ENCODE peak calls at places on chromosome 13, in six cellular contexts. A is AG04450, M is heart right ventricle, O is cardiac muscle cell, J is astrocyte of the spinal cord, H is HFF-Myc. Z is an unnamed sample.

GRCh38 chr13:112962911-112963625 is 5.9 kb upstream of the MCF2L start:
- DNase-seq in A (no peak), M (no peak), O (no peak), J (no peak), H (no peak), Z (peak)

GRCh38 chr13:97116754-97117153 is 105.4 kb upstream of the MBNL2 start:
- DNase-seq in J (peak), O (peak), A (no peak), M (peak), H (no peak), Z (no peak)

GRCh38 chr13:99150575-99151370 is 49.9 kb upstream of the UBAC2 start:
- DNase-seq in A (no peak), J (peak), H (peak), O (no peak), M (no peak), Z (no peak)

GRCh38 chr13:110877737-110878136 is 37.1 kb downstream of the ANKRD10 start:
- DNase-seq in A (no peak), M (no peak), O (no peak), H (peak), J (no peak), Z (no peak)

GRCh38 chr13:51524846-51525566 is 59.3 kb upstream of the WDFY2 start:
- DNase-seq in A (no peak), M (no peak), H (no peak), O (no peak), J (no peak), Z (no peak)

GRCh38 chr13:57443494-57443893 is 188.1 kb upstream of the PCDH17 start:
- DNase-seq in J (no peak), O (no peak), M (no peak), H (no peak), A (no peak), Z (no peak)

GRCh38 chr13:49370390-49370789 is 73.5 kb downstream of the CAB39L start:
- DNase-seq in O (no peak), A (no peak), M (no peak), H (no peak), J (no peak), Z (no peak)

GRCh38 chr13:89565711-89566110 is 1781.8 kb upstream of the MIR17HG start:
- DNase-seq in H (no peak), J (no peak), O (no peak), M (no peak), A (no peak), Z (no peak)

GRCh38 chr13:29384466-29384865 is 211.0 kb downstream of the SLC7A1 start:
- DNase-seq in A (no peak), O (peak), H (no peak), M (peak), J (no peak), Z (no peak)

GRCh38 chr13:47117268-47117667 is 220.4 kb upstream of the HTR2A start:
- DNase-seq in J (peak), O (no peak), H (peak), A (peak), M (no peak), Z (no peak)

GRCh38 chr13:38539632-38540031 is 147.2 kb upstream of the FREM2 start:
- DNase-seq in J (no peak), O (no peak), A (no peak), H (no peak), M (no peak), Z (no peak)

GRCh38 chr13:35630551-35631275 is 154.2 kb upstream of the MAB21L1 start:
- DNase-seq in M (peak), A (peak), J (peak), H (peak), O (peak), Z (no peak)

GRCh38 chr13:35712907-35713685 is 236.6 kb upstream of the MAB21L1 start:
- DNase-seq in A (no peak), J (peak), O (no peak), H (peak), M (no peak), Z (no peak)

GRCh38 chr13:111363591-111363990 is 43.1 kb downstream of the TEX29 start:
- DNase-seq in O (no peak), M (no peak), A (no peak), J (no peak), H (no peak), Z (peak)

GRCh38 chr13:22316494-22317025 is 645.7 kb downstream of the FGF9 start:
- DNase-seq in H (no peak), A (no peak), M (no peak), J (no peak), O (no peak), Z (no peak)

GRCh38 chr13:98273067-98273823 is 96.2 kb upstream of the RNF113B start:
- DNase-seq in M (no peak), A (no peak), H (no peak), O (no peak), J (no peak), Z (no peak)

GRCh38 chr13:91381371-91381770 is 17.1 kb upstream of the GPC5 start:
- DNase-seq in M (no peak), J (peak), H (no peak), O (peak), A (no peak), Z (no peak)

GRCh38 chr13:66558511-66558910 is 671.6 kb downstream of the PCDH9 start:
- DNase-seq in O (no peak), J (peak), H (no peak), M (no peak), A (no peak), Z (no peak)

GRCh38 chr13:65378943-65379519 is 1851.1 kb downstream of the PCDH9 start:
- DNase-seq in J (peak), M (no peak), A (no peak), O (no peak), H (no peak), Z (no peak)

GRCh38 chr13:40464349-40464748 is 202.1 kb downstream of the FOXO1 start:
- DNase-seq in H (no peak), M (no peak), J (no peak), A (no peak), O (no peak), Z (no peak)

GRCh38 chr13:89628567-89628966 is 1718.9 kb upstream of the MIR17HG start:
- DNase-seq in J (no peak), H (no peak), O (no peak), A (no peak), M (no peak), Z (no peak)

GRCh38 chr13:113935523-113935922 is 38.4 kb downstream of the C13orf46 start:
- DNase-seq in O (no peak), M (no peak), J (no peak), A (no peak), H (no peak), Z (no peak)

GRCh38 chr13:76934671-76935070 is 13.6 kb upstream of the ACOD1 start:
- DNase-seq in O (no peak), H (no peak), A (no peak), M (no peak), J (no peak), Z (no peak)

GRCh38 chr13:39875583-39875982 is 220.1 kb downstream of the COG6 start:
- DNase-seq in A (no peak), J (peak), O (no peak), H (no peak), M (no peak), Z (no peak)

DNA sequence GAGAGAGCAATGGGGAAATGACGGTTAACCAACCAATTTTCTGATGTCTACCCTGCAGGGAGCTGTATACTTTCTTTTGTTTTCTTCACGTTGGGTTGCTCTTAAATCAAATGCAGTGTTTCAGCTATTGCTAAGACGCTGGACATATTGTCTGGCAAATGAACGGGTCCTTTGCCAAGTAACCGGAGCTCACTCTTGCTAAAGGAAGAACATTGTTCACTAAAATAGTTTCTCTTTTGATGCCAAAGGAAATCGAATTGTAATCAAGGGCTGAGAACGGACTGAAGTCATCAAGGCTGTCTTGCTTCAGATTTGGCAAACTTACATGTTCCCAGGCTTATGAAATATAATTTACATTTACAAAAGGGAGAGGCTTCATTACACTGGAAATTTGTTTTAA is 142.3 kb upstream of the ARGLU1 start:
- DNase-seq in A (no peak), J (peak), H (no peak), M (peak), O (no peak), Z (no peak)
- H3K4me3 ChIP-seq in A (no peak), J (no peak), H (no peak), M (no peak), O (no peak), Z (no peak)

GRCh38 chr13:48319458-48320395 is 16.2 kb downstream of the RB1 start:
- DNase-seq in H (no peak), O (no peak), M (no peak), J (no peak), A (no peak), Z (peak)

GRCh38 chr13:48318014-48318713 is 14.6 kb downstream of the RB1 start:
- DNase-seq in J (no peak), O (no peak), A (no peak), M (peak), H (no peak), Z (peak)

GRCh38 chr13:48317511-48317981 is 14.0 kb downstream of the RB1 start:
- DNase-seq in M (no peak), A (no peak), J (no peak), O (no peak), H (no peak), Z (no peak)

GRCh38 chr13:48320396-48320790 is 16.8 kb downstream of the RB1 start:
- DNase-seq in O (no peak), J (no peak), M (no peak), A (no peak), H (no peak), Z (no peak)

GRCh38 chr13:48318714-48319457 is 15.3 kb downstream of the RB1 start:
- DNase-seq in A (no peak), O (no peak), J (no peak), M (peak), H (no peak), Z (peak)
- H3K4me3 ChIP-seq in A (no peak), O (no peak), J (no peak), M (no peak), H (no peak), Z (no peak)

DNA sequence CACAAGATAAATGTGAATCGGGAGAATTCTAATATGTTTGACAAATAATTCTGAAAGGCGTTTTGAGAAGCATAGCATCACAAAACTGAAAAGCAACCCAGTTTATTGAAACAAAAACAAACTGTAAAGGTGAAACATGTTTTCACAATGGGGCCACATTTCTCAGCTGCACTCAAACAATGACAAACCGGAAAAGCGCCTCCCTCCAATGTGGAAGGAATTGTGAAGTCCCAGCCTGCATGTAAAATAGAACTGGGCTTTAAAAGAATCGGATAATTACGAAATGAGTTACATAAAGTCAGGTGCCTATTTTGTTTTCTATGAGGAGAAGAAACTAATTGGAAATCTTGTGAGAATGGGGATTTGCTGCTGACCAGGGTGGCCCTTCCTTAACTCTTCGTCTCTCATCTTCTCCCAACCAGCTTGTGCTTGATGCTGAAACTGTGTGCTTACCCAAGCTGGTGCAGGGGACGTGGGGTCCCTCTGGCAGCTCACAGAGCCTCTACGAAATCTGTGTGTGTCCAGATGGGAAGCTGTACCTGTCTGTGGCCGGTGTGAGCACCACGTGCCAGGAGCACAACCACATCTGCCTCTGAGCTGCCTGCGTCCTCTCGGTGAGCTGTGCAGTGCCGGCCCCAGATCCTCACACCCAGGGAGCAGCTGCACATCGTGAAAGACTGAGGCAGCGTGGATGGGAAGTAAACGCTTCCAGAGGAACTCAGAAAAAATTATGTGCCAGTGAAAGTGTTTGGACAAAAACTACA is 109.4 kb downstream of the SACS start:
- DNase-seq in J (no peak), H (no peak), O (no peak), M (no peak), A (no peak), Z (no peak)
- H3K4me3 ChIP-seq in J (no peak), H (no peak), O (no peak), M (no peak), A (no peak), Z (no peak)

DNA sequence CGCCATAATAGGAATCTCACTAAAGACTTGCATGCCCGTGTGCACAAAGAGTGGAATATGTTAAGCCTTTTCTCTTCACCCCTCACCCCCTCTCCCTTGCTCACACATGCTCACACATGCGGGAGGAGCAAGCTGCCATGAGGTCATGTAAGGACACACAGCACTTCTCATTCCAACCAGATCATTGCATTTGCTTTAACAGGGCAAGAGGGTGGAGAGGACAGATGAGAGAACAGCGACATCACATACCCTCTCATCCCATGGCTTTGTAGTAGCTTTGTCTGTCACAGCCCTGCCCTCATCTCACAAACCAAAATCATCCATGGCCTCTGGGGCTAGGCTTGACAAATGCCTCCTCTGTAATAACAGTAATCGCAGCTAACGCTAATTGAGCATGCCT is 145.6 kb upstream of the FRY start:
- DNase-seq in H (no peak), M (peak), J (no peak), A (no peak), O (peak), Z (no peak)
- H3K4me3 ChIP-seq in H (no peak), M (no peak), J (no peak), A (no peak), O (no peak), Z (no peak)

DNA sequence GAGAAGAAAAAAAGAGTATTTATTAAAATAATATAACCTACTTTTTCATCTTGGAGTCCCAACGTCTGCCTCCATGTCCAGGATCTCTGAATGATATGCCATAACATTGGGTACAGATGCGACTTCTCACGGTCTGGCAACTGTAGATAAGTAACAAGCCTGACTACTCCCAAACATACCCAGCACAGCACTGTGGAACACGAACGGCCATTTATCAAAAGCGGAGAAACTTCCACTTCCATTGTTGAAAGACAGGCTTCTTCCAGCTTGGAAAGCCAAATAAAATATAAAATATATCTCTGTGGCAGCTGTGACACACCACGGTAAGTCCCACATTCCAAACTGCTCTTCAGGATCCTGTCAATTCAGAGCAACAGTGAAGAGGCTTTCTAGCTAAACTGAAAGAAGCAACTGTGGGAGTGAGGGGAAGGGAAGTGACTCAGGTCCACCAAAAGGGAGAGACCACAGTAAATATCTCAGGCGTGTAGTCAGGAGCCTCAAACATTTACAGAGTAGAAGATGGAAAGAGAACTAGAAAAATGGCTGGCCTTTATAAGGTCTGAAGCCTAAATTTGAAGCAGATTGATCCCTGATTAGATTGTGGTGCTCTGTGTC is 331.7 kb downstream of the LIG4 start:
- DNase-seq in M (no peak), J (peak), H (no peak), O (no peak), A (peak), Z (no peak)
- H3K4me3 ChIP-seq in M (no peak), J (no peak), H (no peak), O (no peak), A (no peak), Z (no peak)

GRCh38 chr13:93227280-93227905 is 786 bp downstream of the GPC6 start:
- DNase-seq in H (no peak), A (no peak), M (no peak), J (peak), O (peak), Z (no peak)
- H3K4me3 ChIP-seq in H (peak), A (peak), M (peak), J (peak), O (peak), Z (peak)

GRCh38 chr13:42228527-42228926 is 43.4 kb upstream of the AKAP11 start:
- DNase-seq in A (no peak), H (no peak), J (no peak), O (no peak), M (no peak), Z (no peak)
- H3K4me3 ChIP-seq in A (no peak), H (no peak), J (no peak), O (no peak), M (no peak), Z (no peak)

GRCh38 chr13:106533101-106533939 is 2.1 kb downstream of the EFNB2 start:
- DNase-seq in J (peak), O (peak), M (peak), H (no peak), A (peak), Z (peak)
- H3K4me3 ChIP-seq in J (peak), O (peak), M (peak), H (peak), A (peak), Z (peak)

DNA sequence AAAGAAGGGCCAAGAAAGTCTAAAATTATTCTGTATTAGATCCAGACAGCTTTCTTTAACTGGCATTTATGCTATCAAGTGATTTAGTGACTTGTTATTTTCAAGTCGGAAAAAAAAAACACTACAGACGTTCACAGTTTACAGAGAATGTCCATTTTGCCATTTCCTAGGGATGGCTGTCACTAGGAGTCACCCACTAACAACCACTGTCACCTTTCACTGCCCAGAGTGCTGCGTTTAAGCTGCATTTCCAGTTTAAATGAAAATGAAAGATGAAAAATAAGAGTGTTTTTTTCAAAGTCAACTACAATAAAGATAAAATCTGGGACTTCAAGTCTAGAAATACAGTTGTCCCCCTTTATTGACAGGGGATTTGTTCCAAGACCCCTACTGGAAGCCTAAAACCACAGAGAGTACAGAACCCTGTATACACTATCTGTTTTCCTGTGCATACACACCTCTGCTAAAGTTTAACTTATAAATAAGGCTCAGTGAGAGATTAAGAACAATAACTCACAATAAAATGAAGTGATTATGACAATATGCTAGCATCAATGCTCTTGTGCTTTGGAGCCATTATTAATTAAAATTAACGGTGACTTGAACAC is 112.5 kb downstream of the SACS start:
- DNase-seq in H (no peak), O (no peak), J (no peak), M (no peak), A (no peak), Z (no peak)
- H3K4me3 ChIP-seq in H (no peak), O (no peak), J (no peak), M (no peak), A (peak), Z (peak)

GRCh38 chr13:79490326-79490725 is 9.4 kb downstream of the NDFIP2 start:
- DNase-seq in H (no peak), M (no peak), J (no peak), O (no peak), A (no peak), Z (no peak)

GRCh38 chr13:79492313-79492798 is 11.4 kb downstream of the NDFIP2 start:
- DNase-seq in O (no peak), H (no peak), M (no peak), J (peak), A (no peak), Z (no peak)

GRCh38 chr13:79492918-79493594 is 12.1 kb downstream of the NDFIP2 start:
- DNase-seq in O (no peak), H (no peak), J (no peak), A (no peak), M (no peak), Z (no peak)

GRCh38 chr13:79490846-79491245 is 9.9 kb downstream of the NDFIP2 start:
- DNase-seq in M (no peak), A (no peak), O (no peak), H (no peak), J (no peak), Z (no peak)

GRCh38 chr13:79491715-79492114 is 10.8 kb downstream of the NDFIP2 start:
- DNase-seq in J (peak), A (no peak), O (no peak), M (no peak), H (peak), Z (no peak)
- H3K4me3 ChIP-seq in J (no peak), A (no peak), O (no peak), M (no peak), H (no peak), Z (no peak)

Z was measured in spleen.